ENCODE peak calls at places on chromosomes 4 and X, in nine cellular contexts. W, J, Z, I, G, S, O, P and Q are unnamed samples.

GRCh38 chrX:15946783-15947550 is 92.4 kb upstream of the AP1S2 start:
- DNase-seq in W (no peak), J (no peak), Z (no peak), I (no peak), G (peak), S (no peak), O (no peak), P (no peak), Q (no peak)

GRCh38 chr4:136803430-136803829 is 728.9 kb downstream of the PCDH18 start:
- DNase-seq in W (no peak), J (no peak), Z (no peak), I (no peak), G (no peak), S (peak), O (no peak), P (no peak), Q (no peak)

GRCh38 chr4:165131247-165131832 is 18.7 kb upstream of the TMEM192 start:
- DNase-seq in W (peak), J (peak), Z (peak), I (peak), G (peak), S (peak), O (no peak), P (no peak), Q (peak)

GRCh38 chr4:110275871-110276270 is 77.5 kb upstream of the ELOVL6 start:
- DNase-seq in W (no peak), J (no peak), Z (no peak), I (no peak), G (no peak), S (no peak), O (no peak), P (no peak), Q (no peak)

GRCh38 chr4:95044204-95044848 is 286.6 kb downstream of the BMPR1B start:
- DNase-seq in W (no peak), J (no peak), Z (no peak), I (no peak), G (no peak), S (peak), O (no peak), P (no peak), Q (no peak)

GRCh38 chr4:6058531-6059374 is 40.5 kb upstream of the C4orf50 start:
- DNase-seq in W (no peak), J (no peak), Z (no peak), I (no peak), G (no peak), S (no peak), O (no peak), P (no peak), Q (no peak)

GRCh38 chr4:186144596-186145569 is 40.4 kb downstream of the FAM149A start:
- DNase-seq in W (peak), J (peak), Z (peak), I (peak), G (peak), S (peak), O (peak), P (peak), Q (peak)

GRCh38 chr4:83867221-83867620 is 331.3 kb downstream of the GPAT3 start:
- DNase-seq in W (no peak), J (no peak), Z (no peak), I (no peak), G (no peak), S (no peak), O (no peak), P (no peak), Q (no peak)

GRCh38 chr4:143026459-143027170 is 158.1 kb upstream of the USP38 start:
- DNase-seq in W (no peak), J (no peak), Z (no peak), I (no peak), G (no peak), S (no peak), O (no peak), P (no peak), Q (no peak)

GRCh38 chrX:135454816-135455215 is 33.1 kb downstream of the SMIM10L2A start:
- DNase-seq in W (no peak), J (no peak), Z (no peak), I (no peak), G (no peak), S (peak), O (no peak), P (no peak), Q (no peak)

GRCh38 chr4:183840311-183840710 is 64.8 kb upstream of the STOX2 start:
- DNase-seq in W (peak), J (peak), Z (peak), I (peak), G (peak), S (peak), O (peak), P (peak), Q (peak)

GRCh38 chr4:13160906-13161305 is 323.2 kb downstream of the RAB28 start:
- DNase-seq in W (no peak), J (no peak), Z (no peak), I (no peak), G (no peak), S (no peak), O (no peak), P (no peak), Q (no peak)

GRCh38 chrX:51866156-51866555 is 27.3 kb upstream of the MAGED1 start:
- DNase-seq in W (no peak), J (no peak), Z (no peak), I (no peak), G (no peak), S (no peak), O (no peak), P (no peak), Q (no peak)

GRCh38 chrX:345020-345925 is 26.7 kb upstream of the GTPBP6 start:
- DNase-seq in W (no peak), J (no peak), Z (no peak), I (no peak), G (no peak), S (no peak), O (peak), P (peak), Q (no peak)

GRCh38 chr4:47876310-47876709 is 38.1 kb downstream of the NFXL1 start:
- DNase-seq in W (no peak), J (no peak), Z (no peak), I (no peak), G (no peak), S (no peak), O (no peak), P (no peak), Q (no peak)

GRCh38 chr4:40553995-40554394 is 75.7 kb downstream of the RBM47 start:
- DNase-seq in W (no peak), J (no peak), Z (no peak), I (no peak), G (no peak), S (no peak), O (no peak), P (no peak), Q (no peak)
- H3K27ac ChIP-seq in W (peak), J (no peak), Z (peak), I (no peak), G (no peak), S (peak), O (no peak), P (peak), Q (no peak)

GRCh38 chr4:73896416-73896815 is 27.2 kb downstream of the CXCL1 start:
- DNase-seq in W (no peak), J (no peak), Z (no peak), I (no peak), G (no peak), S (no peak), O (no peak), P (no peak), Q (no peak)
- H3K27ac ChIP-seq in W (peak), J (no peak), Z (no peak), I (no peak), G (no peak), S (no peak), O (no peak), P (no peak), Q (no peak)

DNA sequence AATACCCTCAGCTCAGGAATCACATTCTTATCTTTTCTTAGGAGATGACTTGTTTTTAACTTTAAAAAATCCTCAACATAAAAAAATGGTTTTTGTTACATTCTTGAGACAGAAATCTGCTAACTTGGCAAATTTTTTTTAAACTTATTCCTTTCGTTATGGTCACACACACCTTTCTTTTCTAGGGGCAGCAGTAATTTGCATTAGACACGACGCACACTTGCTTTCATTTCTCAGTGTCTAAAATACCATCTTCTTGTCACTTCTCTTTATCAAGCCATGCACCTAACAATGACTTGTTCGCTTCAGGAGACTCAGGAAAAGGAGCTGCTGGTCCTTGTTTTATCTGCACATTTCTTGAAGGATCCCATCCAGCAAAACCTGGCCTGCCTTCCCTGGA is 112.6 kb upstream of the TBL1X start:
- DNase-seq in W (no peak), J (no peak), Z (no peak), I (no peak), G (no peak), S (no peak), O (no peak), P (no peak), Q (no peak)
- H3K27ac ChIP-seq in W (peak), J (no peak), Z (no peak), I (no peak), G (no peak), S (no peak), O (no peak), P (peak), Q (peak)

DNA sequence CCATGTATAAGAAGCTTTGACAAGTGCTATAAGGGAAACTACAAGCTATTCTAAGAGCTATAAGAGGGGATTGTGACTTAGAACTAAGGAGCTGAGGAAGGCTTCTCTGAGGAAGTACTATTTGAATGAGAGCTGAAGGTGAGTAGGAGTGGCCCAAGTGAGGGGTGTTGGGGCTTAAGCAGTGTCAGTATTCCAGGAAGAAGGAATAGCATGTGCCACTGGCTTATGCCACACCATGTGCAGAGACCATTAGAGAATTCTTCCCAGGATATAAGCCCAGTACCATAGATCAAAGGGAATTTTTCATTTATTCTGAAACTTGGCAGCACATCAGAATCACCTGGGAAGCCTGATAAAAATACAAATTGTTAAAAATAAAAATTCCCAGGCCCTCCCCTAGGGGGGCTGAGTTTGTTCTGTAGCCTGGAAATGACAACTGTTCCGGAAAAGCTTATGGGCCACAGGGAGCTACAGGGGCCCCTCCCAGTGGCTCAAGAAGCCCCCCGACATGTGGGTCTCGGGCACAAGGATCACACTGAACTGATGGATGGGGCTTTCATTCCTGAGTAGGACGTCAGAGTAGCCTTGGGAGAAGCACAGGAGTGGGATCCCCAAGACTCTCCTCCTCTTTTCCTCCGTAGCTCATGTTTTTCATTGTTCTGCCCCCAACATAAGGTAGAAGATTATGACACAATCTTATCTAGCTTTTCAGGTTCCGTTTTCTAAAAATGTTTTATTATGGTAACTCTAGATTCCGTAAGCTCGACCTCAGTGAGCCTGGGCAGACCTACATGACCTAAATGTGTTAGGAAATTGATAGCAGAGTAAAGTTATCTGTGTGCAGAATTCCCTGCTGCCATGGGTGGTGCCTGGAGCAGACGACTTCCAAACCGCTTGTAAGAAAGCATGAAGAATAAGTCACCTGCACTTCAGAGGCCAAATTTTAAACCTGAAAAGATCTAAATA is 119.3 kb downstream of the AFF1 start:
- DNase-seq in W (no peak), J (no peak), Z (no peak), I (no peak), G (no peak), S (no peak), O (no peak), P (no peak), Q (no peak)
- H3K27ac ChIP-seq in W (peak), J (peak), Z (peak), I (no peak), G (no peak), S (peak), O (no peak), P (peak), Q (peak)

DNA sequence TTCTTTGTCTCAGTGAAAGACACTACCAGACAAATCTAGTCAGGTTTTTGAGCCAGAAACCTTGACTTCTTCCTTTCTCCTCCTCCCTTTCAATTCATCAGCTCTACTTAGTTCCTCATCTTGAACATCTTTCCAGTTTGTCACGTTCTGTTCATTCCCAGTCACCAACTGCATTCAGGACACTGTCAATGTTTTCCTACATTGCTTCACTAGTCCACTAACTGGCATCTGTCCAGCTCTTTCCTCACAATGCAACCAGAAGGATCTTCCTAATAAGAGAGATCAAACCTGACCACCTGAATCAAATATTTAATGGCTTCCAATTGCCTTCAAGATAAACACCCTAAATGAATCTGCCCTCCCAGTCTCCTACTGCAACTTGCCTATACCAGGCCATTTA is 52.5 kb downstream of the SYNPO2 start:
- DNase-seq in W (peak), J (no peak), Z (no peak), I (no peak), G (no peak), S (no peak), O (no peak), P (no peak), Q (no peak)
- H3K27ac ChIP-seq in W (peak), J (no peak), Z (peak), I (no peak), G (no peak), S (no peak), O (no peak), P (no peak), Q (peak)

GRCh38 chrX:123878177-123878576 is 18.3 kb downstream of the XIAP start:
- DNase-seq in W (no peak), J (no peak), Z (no peak), I (no peak), G (no peak), S (no peak), O (no peak), P (no peak), Q (no peak)
- H3K27ac ChIP-seq in W (no peak), J (no peak), Z (no peak), I (no peak), G (no peak), S (no peak), O (no peak), P (peak), Q (no peak)

DNA sequence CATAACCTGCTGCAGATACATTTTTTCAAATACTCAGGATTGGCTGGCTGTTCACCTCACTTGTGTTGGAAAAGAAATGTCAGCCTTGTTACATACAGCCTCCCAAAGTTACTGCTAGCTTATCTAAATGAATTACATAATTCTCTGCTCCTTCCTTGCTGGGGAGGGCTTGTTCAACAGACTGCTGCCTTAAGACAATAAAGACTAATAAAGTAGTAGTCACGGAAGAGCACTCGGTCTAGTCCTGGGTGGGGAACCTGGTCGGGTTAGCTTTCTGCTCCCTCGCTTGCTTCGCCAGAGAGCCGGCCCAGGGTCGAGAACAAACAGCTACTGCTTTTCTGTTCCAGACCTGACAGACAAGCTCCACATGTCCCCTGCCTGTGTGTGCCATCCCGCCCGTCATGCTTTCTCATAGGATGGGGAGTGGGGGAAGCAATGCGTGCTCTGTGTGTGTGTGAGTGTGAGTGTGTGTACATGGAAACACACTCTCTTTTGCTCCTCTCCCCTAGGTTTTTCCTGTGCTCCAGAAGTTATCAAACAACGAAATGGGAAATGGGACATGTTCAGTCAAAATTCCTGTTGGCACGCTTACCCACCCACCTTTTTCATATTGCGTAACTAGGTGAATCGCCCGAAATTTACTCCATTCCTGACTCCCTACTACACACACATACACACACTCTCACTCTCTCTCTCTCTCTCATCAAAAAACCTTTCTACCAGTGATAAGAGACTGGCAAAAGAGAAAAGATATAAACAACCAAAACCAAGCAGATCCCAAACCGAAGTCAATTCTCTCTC is 1.4 kb downstream of the NPY1R start:
- DNase-seq in W (peak), J (no peak), Z (no peak), I (no peak), G (no peak), S (no peak), O (peak), P (no peak), Q (no peak)
- H3K27ac ChIP-seq in W (no peak), J (peak), Z (peak), I (no peak), G (no peak), S (no peak), O (no peak), P (no peak), Q (no peak)

DNA sequence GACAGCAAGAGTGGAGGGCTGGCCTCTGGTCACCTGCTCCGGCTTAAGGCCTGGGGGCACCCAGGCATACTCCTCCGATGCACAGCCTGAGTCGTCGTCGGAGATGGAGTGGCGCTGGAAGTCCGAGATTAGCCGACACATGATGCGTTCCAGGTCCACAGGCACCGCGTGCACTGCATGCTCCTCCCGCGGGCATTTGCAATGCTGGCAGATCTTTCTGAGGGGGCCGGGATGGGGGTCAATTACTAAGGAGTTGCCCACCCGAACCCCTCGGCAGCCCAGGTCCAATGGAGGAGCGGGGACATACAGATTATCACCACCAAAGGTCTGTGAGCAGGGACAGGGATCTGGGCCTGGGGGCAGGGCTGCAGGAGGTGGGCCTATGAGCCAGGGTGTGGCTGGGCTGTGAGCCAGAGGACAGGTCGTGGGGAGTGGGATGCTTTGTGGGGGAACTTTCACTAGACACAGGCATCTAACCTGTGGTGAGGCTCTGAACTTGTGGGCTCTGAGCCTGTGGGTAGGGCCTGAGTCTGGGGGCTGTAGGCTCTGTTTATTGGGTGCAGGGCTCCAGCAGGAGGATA is 2.4 kb downstream of the PRICKLE3 start:
- DNase-seq in W (no peak), J (no peak), Z (no peak), I (no peak), G (no peak), S (no peak), O (no peak), P (no peak), Q (no peak)
- H3K27ac ChIP-seq in W (peak), J (no peak), Z (peak), I (no peak), G (no peak), S (no peak), O (no peak), P (no peak), Q (no peak)

GRCh38 chr4:147772459-147772969 is 40.6 kb downstream of the ARHGAP10 start:
- DNase-seq in W (no peak), J (peak), Z (no peak), I (no peak), G (no peak), S (no peak), O (no peak), P (no peak), Q (no peak)
- H3K27ac ChIP-seq in W (peak), J (no peak), Z (peak), I (peak), G (peak), S (no peak), O (no peak), P (no peak), Q (no peak)

DNA sequence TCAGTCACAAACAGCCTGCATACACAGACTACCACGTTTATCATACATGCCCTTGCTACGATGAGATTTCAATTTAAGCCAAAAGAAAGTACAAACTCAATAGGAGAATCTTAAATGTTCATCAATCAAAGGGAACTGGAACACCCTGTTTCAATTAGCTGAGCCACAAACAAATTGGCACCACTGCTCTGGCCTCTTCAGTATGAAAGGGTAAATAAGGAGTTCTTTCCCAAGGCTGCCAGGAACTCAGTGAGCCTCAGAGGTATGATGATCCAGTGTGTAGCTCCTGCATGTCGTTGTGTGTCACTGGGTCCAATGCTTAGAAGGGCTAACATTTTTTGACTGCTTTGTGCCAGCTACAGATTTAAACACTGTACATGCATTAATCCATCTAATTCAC is 5.4 kb downstream of the RNF150 start:
- DNase-seq in W (no peak), J (no peak), Z (no peak), I (no peak), G (no peak), S (no peak), O (no peak), P (no peak), Q (no peak)
- H3K27ac ChIP-seq in W (no peak), J (peak), Z (peak), I (no peak), G (no peak), S (no peak), O (no peak), P (no peak), Q (no peak)